ENCODE peak calls at places on chromosomes 16 and 17, in ten cellular contexts. Y is WTC11; Z is NCI-H2081; K is nucleus accumbens; T is RPMI8226; H is hypothalamus; L is activated CD4-positive, alpha-beta memory T cell treated with anti-CD3 and anti-CD28 coated beads, Interleukin-2, amount 10 ng/mL, durations not matched to agents 7 days and 5 days; U is T-helper 1 cell; B is activated T-cell treated with anti-CD3 and anti-CD28 coated beads for 1 hour; R is endothelial cell. O is an unnamed sample.

GRCh38 chr17:80942360-80943345 is 49.0 kb upstream of the CHMP6 start:
- DNase-seq in K (peak), U (no peak), B (no peak), H (peak), R (no peak), T (no peak), Z (no peak), Y (peak), L (no peak), O (peak)

GRCh38 chr16:85979605-85980004 is 80.6 kb downstream of the IRF8 start:
- DNase-seq in U (no peak), T (peak), Y (no peak), R (no peak), B (no peak), L (no peak), H (no peak), K (no peak), Z (no peak), O (peak)

GRCh38 chr17:50350733-50351132 is 4.8 kb downstream of the XYLT2 start:
- DNase-seq in B (no peak), L (no peak), R (no peak), Z (no peak), U (no peak), K (no peak), T (no peak), Y (no peak), H (no peak), O (no peak)

GRCh38 chr16:29114476-29115012 is 129.7 kb downstream of the LAT start:
- DNase-seq in Z (no peak), H (no peak), L (no peak), T (peak), B (no peak), Y (no peak), R (no peak), U (no peak), K (no peak), O (no peak)

GRCh38 chr17:33014751-33015150 is 23.1 kb downstream of the SPACA3 start:
- DNase-seq in R (no peak), U (no peak), L (no peak), K (no peak), T (no peak), B (no peak), Z (no peak), H (no peak), Y (no peak), O (peak)

GRCh38 chr17:27452828-27453227 is 3.4 kb upstream of the KSR1 start:
- DNase-seq in B (no peak), L (no peak), U (no peak), H (no peak), T (no peak), Y (no peak), R (no peak), Z (no peak), K (no peak), O (no peak)

GRCh38 chr17:64488301-64488700 is 8.6 kb downstream of the POLG2 start:
- DNase-seq in T (no peak), Z (no peak), B (no peak), U (no peak), L (no peak), Y (no peak), R (no peak), K (no peak), H (no peak), O (no peak)

GRCh38 chr17:1107777-1108559 is 71.8 kb downstream of the ABR start:
- DNase-seq in U (no peak), T (no peak), K (no peak), R (no peak), L (peak), B (no peak), Z (no peak), Y (peak), H (no peak), O (peak)

GRCh38 chr16:88655733-88656281 is 5.0 kb upstream of the CYBA start:
- DNase-seq in Z (no peak), R (no peak), T (no peak), L (no peak), B (no peak), K (no peak), H (no peak), Y (no peak), U (no peak), O (no peak)

GRCh38 chr17:77609553-77610517 is 348.7 kb upstream of the TNRC6C start:
- DNase-seq in H (no peak), K (no peak), T (peak), Z (no peak), Y (no peak), B (peak), L (peak), U (peak), R (no peak), O (no peak)

GRCh38 chr16:67027046-67027445 is 1.9 kb upstream of the CBFB start:
- DNase-seq in B (no peak), Z (no peak), H (no peak), Y (no peak), T (no peak), L (peak), K (no peak), R (no peak), U (no peak), O (peak)

GRCh38 chr17:42660692-42661345 is 1.7 kb downstream of the TUBG2 start:
- DNase-seq in R (no peak), H (no peak), K (no peak), L (no peak), Y (no peak), B (no peak), T (no peak), Z (no peak), U (no peak), O (no peak)

GRCh38 chr16:57479043-57479421 is 7.3 kb downstream of the DOK4 start:
- DNase-seq in Z (no peak), L (no peak), K (no peak), B (no peak), Y (no peak), U (no peak), H (no peak), T (peak), R (no peak), O (peak)

GRCh38 chr17:34586346-34586846 is 7.0 kb downstream of the TMEM132E start:
- DNase-seq in H (no peak), Y (no peak), U (no peak), R (no peak), L (no peak), K (no peak), B (no peak), T (no peak), Z (no peak), O (no peak)

GRCh38 chr16:65121870-65122723 is at the start of gene CDH11:
- DNase-seq in Z (no peak), H (peak), R (peak), B (no peak), K (peak), T (peak), Y (peak), L (no peak), U (no peak), O (no peak)

GRCh38 chr17:45334701-45335677 is 18.2 kb upstream of the MAP3K14 start:
- DNase-seq in R (no peak), U (no peak), B (no peak), K (no peak), L (no peak), Y (no peak), T (no peak), Z (peak), H (no peak), O (peak)

GRCh38 chr16:24737391-24737871 is 8.0 kb downstream of the TNRC6A start:
- DNase-seq in R (no peak), B (no peak), L (no peak), T (no peak), K (no peak), H (no peak), U (no peak), Y (no peak), Z (no peak), O (no peak)

GRCh38 chr17:34487616-34488015 is 91.8 kb upstream of the TMEM132E start:
- DNase-seq in R (no peak), U (no peak), T (peak), L (no peak), Y (peak), Z (no peak), B (no peak), H (no peak), K (no peak), O (no peak)

GRCh38 chr17:74024871-74025531 is 178.5 kb upstream of the RPL38 start:
- DNase-seq in K (no peak), Y (no peak), H (no peak), T (no peak), Z (no peak), L (no peak), R (no peak), B (no peak), U (no peak), O (no peak)

GRCh38 chr16:75121949-75122568 is 5.5 kb upstream of the LDHD start:
- DNase-seq in U (no peak), Z (no peak), R (no peak), Y (no peak), L (no peak), B (no peak), K (no peak), H (no peak), T (no peak), O (no peak)

GRCh38 chr16:68265078-68265925 is 976 bp downstream of the SLC7A6 start:
- DNase-seq in L (peak), T (peak), Z (peak), H (no peak), R (no peak), K (no peak), Y (peak), B (no peak), U (peak), O (peak)

GRCh38 chr16:50696575-50697420 is 3.4 kb downstream of the NOD2 start:
- DNase-seq in H (no peak), R (no peak), L (peak), Z (no peak), T (peak), B (no peak), Y (no peak), U (peak), K (no peak), O (peak)

GRCh38 chr17:77675816-77676799 is 282.4 kb upstream of the TNRC6C start:
- DNase-seq in Z (no peak), B (no peak), H (no peak), R (no peak), T (no peak), Y (no peak), K (no peak), U (no peak), L (no peak), O (no peak)

GRCh38 chr17:29585080-29585751 is 4.2 kb downstream of the GIT1 start:
- DNase-seq in R (peak), Y (no peak), H (no peak), U (peak), L (no peak), T (no peak), K (no peak), Z (no peak), B (no peak), O (peak)

GRCh38 chr16:58121132-58121531 is 8.0 kb downstream of the CFAP20 start:
- DNase-seq in T (no peak), R (no peak), U (no peak), H (no peak), Y (no peak), Z (no peak), B (no peak), K (no peak), L (no peak), O (peak)

GRCh38 chr16:371729-372521 is 1.6 kb upstream of the MRPL28 start:
- DNase-seq in T (no peak), H (no peak), Z (no peak), K (no peak), B (no peak), L (no peak), U (no peak), R (no peak), Y (no peak), O (peak)

GRCh38 chr16:84368327-84368996 is at the start of gene ATP2C2:
- DNase-seq in L (no peak), U (no peak), Y (peak), H (no peak), T (no peak), R (peak), Z (peak), B (no peak), K (no peak), O (peak)

GRCh38 chr17:39863244-39863917 is 731 bp downstream of the IKZF3 start:
- DNase-seq in R (no peak), H (no peak), L (no peak), U (no peak), Z (no peak), B (no peak), K (no peak), Y (no peak), T (no peak), O (no peak)

GRCh38 chr16:10916534-10916933 is 25.7 kb downstream of the DEXI start:
- DNase-seq in T (no peak), R (no peak), L (no peak), H (no peak), U (no peak), Y (no peak), K (no peak), Z (no peak), B (no peak), O (no peak)

GRCh38 chr17:37327341-37328090 is 48.3 kb upstream of the C17orf78 start:
- DNase-seq in L (no peak), H (no peak), R (no peak), Y (no peak), Z (no peak), U (no peak), K (no peak), B (no peak), T (no peak), O (no peak)

GRCh38 chr17:35944151-35944550 is 638 bp upstream of the LYZL6 start:
- DNase-seq in L (no peak), U (no peak), B (no peak), H (no peak), T (no peak), Z (no peak), Y (no peak), K (no peak), R (no peak), O (no peak)

GRCh38 chr16:53156516-53156915 is 101.7 kb downstream of the CHD9 start:
- DNase-seq in B (no peak), H (no peak), K (no peak), Z (no peak), U (no peak), R (no peak), L (no peak), T (no peak), Y (no peak), O (no peak)

GRCh38 chr17:39674702-39675389 is 6.6 kb downstream of the PNMT start:
- DNase-seq in Z (peak), T (no peak), Y (no peak), H (no peak), U (no peak), L (no peak), B (no peak), K (no peak), R (no peak), O (peak)

O was measured in Peyer's patch.